ENCODE peak calls at places on chromosomes 7 and 10, in six cellular contexts. S is uterus, M is RPMI7951, U is hippocampal formation, Y is iris pigment epithelial cell, G is left ventricle myocardium superior. K is an unnamed sample.

GRCh38 chr10:100978896-100979185 is 8.5 kb downstream of the MRPL43 start:
- DNase-seq in Y (no peak), S (no peak), M (no peak), G (no peak), U (no peak), K (no peak)

GRCh38 chr10:100291356-100291755 is 4.9 kb upstream of the BLOC1S2 start:
- DNase-seq in Y (no peak), S (no peak), G (no peak), U (no peak), M (no peak), K (no peak)

GRCh38 chr10:51083280-51083986 is 9.1 kb downstream of the PRKG1 start:
- DNase-seq in S (peak), U (no peak), G (no peak), M (no peak), Y (no peak), K (no peak)

GRCh38 chr7:80699030-80699638 is 60.7 kb downstream of the CD36 start:
- DNase-seq in U (no peak), Y (peak), M (peak), S (no peak), G (no peak), K (no peak)

GRCh38 chr10:14353291-14353913 is 22.7 kb upstream of the FRMD4A start:
- DNase-seq in Y (no peak), G (no peak), S (no peak), M (no peak), U (no peak), K (no peak)

GRCh38 chr7:131105294-131105802 is 222.3 kb upstream of the MKLN1 start:
- DNase-seq in Y (peak), U (no peak), S (no peak), M (peak), G (no peak), K (no peak)

GRCh38 chr10:14478639-14479038 is 147.9 kb upstream of the FRMD4A start:
- DNase-seq in Y (peak), U (peak), G (peak), M (peak), S (peak), K (no peak)

GRCh38 chr7:29921404-29922010 is 68.1 kb downstream of the SCRN1 start:
- DNase-seq in Y (peak), S (no peak), G (no peak), U (peak), M (peak), K (peak)

GRCh38 chr10:95425592-95426465 is 135.0 kb upstream of the PDLIM1 start:
- DNase-seq in Y (no peak), U (no peak), S (no peak), G (no peak), M (no peak), K (no peak)

GRCh38 chr10:51462076-51462779 is 237.2 kb downstream of the CSTF2T start:
- DNase-seq in Y (no peak), S (no peak), G (no peak), U (no peak), M (no peak), K (no peak)

GRCh38 chr7:80916770-80917681 is 1.8 kb downstream of the SEMA3C start:
- DNase-seq in S (no peak), G (no peak), M (peak), U (no peak), Y (peak), K (no peak)

GRCh38 chr7:128191136-128191844 is 49.8 kb upstream of the LEP start:
- DNase-seq in Y (no peak), S (no peak), G (no peak), U (no peak), M (no peak), K (no peak)